ENCODE peak calls at places on chromosomes 5 and 9, in nine cellular contexts. O is AG10803; C is AG04449; I is Peyer's patch; H is activated CD8-positive, alpha-beta memory T cell treated with anti-CD3 and anti-CD28 coated beads for 48 hours; J is fibroblast of lung; X is NCI-H1930; V is hippocampal formation; D is posterior cingulate gyrus. Z is an unnamed sample.

GRCh38 chr5:56588636-56589485 is 226.5 kb upstream of the MAP3K1 start:
- DNase-seq in C (no peak), V (no peak), O (no peak), X (no peak), J (no peak), D (no peak), H (no peak), I (no peak), Z (no peak)

GRCh38 chr5:154520861-154521453 is 42.9 kb upstream of the HAND1 start:
- DNase-seq in X (peak; percentile 36), H (no peak), I (no peak), D (no peak), C (no peak), J (no peak), V (no peak), O (no peak), Z (no peak)

GRCh38 chr5:121937762-121938161 is 24.0 kb upstream of the SRFBP1 start:
- DNase-seq in O (peak; percentile 49), X (no peak), H (no peak), V (no peak), D (no peak), I (no peak), C (no peak), J (peak; percentile 66), Z (no peak)

GRCh38 chr9:2574215-2574614 is 47.4 kb upstream of the VLDLR start:
- DNase-seq in J (no peak), V (no peak), D (no peak), H (no peak), O (no peak), C (no peak), X (no peak), I (no peak), Z (no peak)

GRCh38 chr5:84272776-84273516 is 111.7 kb downstream of the EDIL3 start:
- DNase-seq in J (peak; percentile 27), C (no peak), O (no peak), V (no peak), H (no peak), I (no peak), X (no peak), D (no peak), Z (no peak)

GRCh38 chr9:37621299-37621934 is 29.0 kb upstream of the TOMM5 start:
- DNase-seq in I (no peak), O (no peak), J (no peak), D (no peak), C (no peak), V (no peak), X (no peak), H (no peak), Z (no peak)

GRCh38 chr9:76687861-76688374 is 76.3 kb upstream of the PCA3 start:
- DNase-seq in V (no peak), X (no peak), C (no peak), I (no peak), O (peak; percentile 81), D (no peak), J (peak; percentile 96), H (no peak), Z (no peak)

GRCh38 chr5:40381676-40382363 is 297.9 kb upstream of the PTGER4 start:
- DNase-seq in O (no peak), V (no peak), C (no peak), D (no peak), X (no peak), J (peak; percentile 45), H (no peak), I (no peak), Z (no peak)

GRCh38 chr5:83470920-83471404 is 582 bp upstream of the VCAN start:
- DNase-seq in J (no peak), I (no peak), O (no peak), X (no peak), V (no peak), H (no peak), C (no peak), D (no peak), Z (no peak)

GRCh38 chr5:76443399-76443798 is 40.3 kb downstream of the IQGAP2 start:
- DNase-seq in H (no peak), J (no peak), D (no peak), I (no peak), X (no peak), O (no peak), V (no peak), C (no peak), Z (peak; percentile 59)

GRCh38 chr5:180332861-180333260 is 20.3 kb downstream of the GFPT2 start:
- DNase-seq in J (no peak), I (no peak), D (no peak), C (no peak), V (no peak), O (no peak), X (no peak), H (no peak), Z (no peak)

GRCh38 chr5:158552241-158552640 is 547.5 kb downstream of the EBF1 start:
- DNase-seq in I (no peak), X (no peak), H (no peak), V (no peak), C (no peak), D (no peak), O (no peak), J (no peak), Z (no peak)

GRCh38 chr9:111759762-111760639 is 34.7 kb downstream of the SHOC1 start:
- DNase-seq in J (peak; percentile 72), D (peak; percentile 32), O (peak; percentile 89), H (no peak), V (peak; percentile 65), I (no peak), C (peak; percentile 65), X (peak; percentile 37), Z (no peak)

GRCh38 chr5:133552925-133553525 is 59.3 kb downstream of the FSTL4 start:
- DNase-seq in O (peak; percentile 38), V (no peak), D (peak; percentile 58), X (peak; percentile 12), C (no peak), J (peak; percentile 28), I (peak; percentile 56), H (peak; percentile 12), Z (peak; percentile 50)

GRCh38 chr9:112065781-112066606 is 109.1 kb downstream of the SUSD1 start:
- DNase-seq in X (no peak), J (peak; percentile 89), O (no peak), D (no peak), H (no peak), V (no peak), I (peak; percentile 83), C (peak; percentile 90), Z (peak; percentile 72)

GRCh38 chr9:104914458-104914857 is 13.5 kb downstream of the ABCA1 start:
- DNase-seq in V (no peak), D (no peak), X (no peak), H (no peak), I (no peak), C (no peak), O (no peak), J (no peak), Z (no peak)

GRCh38 chr9:105413486-105414068 is 34.3 kb upstream of the FSD1L start:
- DNase-seq in O (peak; percentile 54), J (peak; percentile 31), X (peak; percentile 1), I (no peak), C (no peak), D (no peak), H (no peak), V (peak; percentile 46), Z (no peak)

GRCh38 chr9:134526798-134527492 is 114.7 kb upstream of the COL5A1 start:
- DNase-seq in H (no peak), X (no peak), V (no peak), D (no peak), O (no peak), J (no peak), I (peak; percentile 46), C (no peak), Z (no peak)

GRCh38 chr5:59543826-59544442 is 349.6 kb downstream of the PDE4D start:
- DNase-seq in D (no peak), X (no peak), I (no peak), O (peak; percentile 28), J (peak; percentile 23), H (no peak), V (no peak), C (no peak), Z (no peak)

GRCh38 chr5:12460493-12461261 is 556.4 kb upstream of the CTNND2 start:
- DNase-seq in D (no peak), X (no peak), H (no peak), I (no peak), V (no peak), O (no peak), J (peak; percentile 7), C (no peak), Z (no peak)

GRCh38 chr5:167725741-167726140 is 565.7 kb upstream of the WWC1 start:
- DNase-seq in J (no peak), O (no peak), H (no peak), V (no peak), X (no peak), I (no peak), C (no peak), D (no peak), Z (no peak)

GRCh38 chr5:81552844-81553569 is 159.1 kb upstream of the ACOT12 start:
- DNase-seq in I (no peak), H (no peak), C (no peak), V (no peak), O (no peak), X (no peak), D (no peak), J (peak; percentile 17), Z (no peak)

GRCh38 chr9:96015876-96016686 is 140.6 kb downstream of the ERCC6L2 start:
- DNase-seq in D (no peak), H (no peak), O (no peak), V (no peak), X (no peak), I (no peak), J (peak; percentile 73), C (peak; percentile 7), Z (no peak)

GRCh38 chr5:139088024-139088423 is 110.1 kb downstream of the SIL1 start:
- DNase-seq in X (no peak), I (no peak), V (no peak), O (no peak), C (no peak), H (no peak), J (no peak), D (no peak), Z (no peak)

GRCh38 chr5:56516936-56517521 is 283.9 kb upstream of the ANKRD55 start:
- DNase-seq in X (no peak), O (no peak), C (no peak), D (peak; percentile 23), I (no peak), V (no peak), H (no peak), J (no peak), Z (peak; percentile 72)